ENCODE peak calls at places on chromosomes 2 and 18, in eight cellular contexts. Z, T, L, G, O, J, K and D are unnamed samples.

GRCh38 chr2:236642584-236643291 is 73.1 kb downstream of the ACKR3 start:
- DNase-seq in Z (no peak), T (peak), L (peak), G (peak), O (no peak), J (no peak), K (peak), D (peak)

GRCh38 chr2:239930378-239930777 is 94.8 kb downstream of the NDUFA10 start:
- DNase-seq in Z (no peak), T (peak), L (no peak), G (no peak), O (no peak), J (no peak), K (peak), D (no peak)

GRCh38 chr18:56034954-56035353 is 447.0 kb upstream of the TCF4 start:
- DNase-seq in Z (no peak), T (no peak), L (no peak), G (no peak), O (no peak), J (no peak), K (no peak), D (no peak)

GRCh38 chr2:68716539-68716938 is 18.1 kb upstream of the ARHGAP25 start:
- DNase-seq in Z (no peak), T (no peak), L (no peak), G (no peak), O (no peak), J (no peak), K (no peak), D (no peak)

GRCh38 chr18:51195602-51196115 is 1.8 kb downstream of the MEX3C start:
- DNase-seq in Z (peak), T (peak), L (no peak), G (peak), O (no peak), J (peak), K (no peak), D (peak)

GRCh38 chr2:152336854-152337510 is 2.0 kb downstream of the FMNL2 start:
- DNase-seq in Z (no peak), T (peak), L (no peak), G (peak), O (peak), J (no peak), K (peak), D (peak)

GRCh38 chr18:34809697-34810096 is 99.6 kb downstream of the DTNA start:
- DNase-seq in Z (no peak), T (peak), L (no peak), G (peak), O (peak), J (peak), K (peak), D (peak)

GRCh38 chr18:23143059-23143831 is 8.0 kb downstream of the CABLES1 start:
- DNase-seq in Z (no peak), T (no peak), L (no peak), G (peak), O (peak), J (no peak), K (no peak), D (peak)

GRCh38 chr2:159029936-159030335 is 61.5 kb downstream of the TANC1 start:
- DNase-seq in Z (no peak), T (no peak), L (no peak), G (no peak), O (no peak), J (no peak), K (no peak), D (no peak)

GRCh38 chr2:55948176-55948921 is 24.8 kb upstream of the EFEMP1 start:
- DNase-seq in Z (no peak), T (no peak), L (no peak), G (no peak), O (no peak), J (no peak), K (no peak), D (no peak)
- H3K27ac ChIP-seq in Z (no peak), T (no peak), L (no peak), G (no peak), O (no peak), J (no peak), K (no peak), D (no peak)

DNA sequence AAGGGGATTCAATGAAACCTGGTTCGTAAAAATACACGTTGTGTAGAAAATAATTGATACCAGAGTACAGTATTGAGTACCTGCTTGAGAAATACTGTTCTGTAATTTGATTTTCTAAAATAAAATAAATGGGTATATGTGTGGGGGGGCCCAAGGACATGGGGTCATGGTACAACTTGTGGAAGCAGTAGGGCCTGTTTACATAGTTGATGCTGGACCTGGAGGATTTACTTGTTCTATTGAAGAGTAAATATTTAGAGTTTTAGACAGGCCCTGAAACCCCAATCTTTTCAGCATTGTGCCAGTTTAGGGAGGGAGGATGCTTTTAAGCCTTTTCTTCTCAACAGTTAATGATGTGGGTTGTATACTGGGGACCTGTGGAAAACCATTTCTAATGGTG is 11.7 kb downstream of the CERS6 start:
- DNase-seq in Z (no peak), T (no peak), L (no peak), G (no peak), O (no peak), J (no peak), K (no peak), D (no peak)
- H3K27ac ChIP-seq in Z (no peak), T (no peak), L (no peak), G (no peak), O (no peak), J (no peak), K (no peak), D (no peak)

DNA sequence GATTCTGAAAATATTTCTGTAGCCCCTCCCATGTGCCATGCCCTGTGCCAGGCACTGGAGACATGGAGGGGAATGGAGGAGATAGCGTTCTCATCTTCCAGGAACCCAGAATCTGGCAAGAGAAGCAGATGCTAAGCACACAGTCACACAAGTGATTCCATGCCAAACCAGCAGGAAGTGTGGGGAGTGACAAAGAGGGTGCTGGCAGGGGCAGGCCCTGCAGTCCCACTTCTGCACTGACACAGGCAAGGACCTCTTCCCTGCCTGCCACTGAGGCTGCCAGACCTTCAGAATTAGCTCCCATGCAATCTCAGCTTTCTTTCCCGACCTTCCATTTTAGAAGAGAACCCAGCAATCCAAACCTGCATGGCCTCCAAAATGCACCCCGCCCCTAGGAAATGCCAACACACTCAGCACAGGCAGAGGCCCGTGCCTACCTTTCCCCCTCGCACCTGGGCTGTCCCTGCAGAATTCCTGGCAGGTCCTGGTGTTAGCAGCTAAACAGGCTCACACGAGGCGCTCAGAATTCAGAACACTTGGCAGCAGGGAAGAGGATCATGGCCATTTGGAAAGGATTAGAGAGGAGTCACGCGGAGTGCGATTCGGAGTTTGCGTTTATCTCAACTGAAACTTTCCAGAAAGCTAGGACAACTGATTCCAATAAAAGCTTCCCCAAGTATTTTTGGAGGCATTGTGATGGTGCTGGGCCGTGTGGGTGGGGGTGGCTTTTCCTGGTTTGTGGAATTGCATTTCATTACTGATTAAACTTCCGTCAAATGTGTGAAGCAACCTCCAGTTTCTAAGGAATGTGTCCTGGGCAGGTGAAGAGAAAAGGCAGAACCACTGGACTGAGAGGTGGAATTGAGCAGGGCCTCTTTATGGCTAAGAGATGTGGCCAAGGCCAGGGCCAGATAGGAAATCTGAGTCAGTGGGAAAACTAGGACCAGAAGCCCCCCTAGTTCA is 155.4 kb downstream of the MSH2 start:
- DNase-seq in Z (no peak), T (no peak), L (no peak), G (peak), O (no peak), J (no peak), K (no peak), D (no peak)
- H3K27ac ChIP-seq in Z (no peak), T (no peak), L (no peak), G (peak), O (no peak), J (no peak), K (no peak), D (no peak)

GRCh38 chr2:27914046-27914792 is 23.7 kb downstream of the BABAM2 start:
- DNase-seq in Z (no peak), T (no peak), L (no peak), G (no peak), O (no peak), J (no peak), K (no peak), D (no peak)

GRCh38 chr2:27915191-27915590 is 24.7 kb downstream of the BABAM2 start:
- DNase-seq in Z (no peak), T (no peak), L (no peak), G (no peak), O (no peak), J (no peak), K (no peak), D (no peak)

GRCh38 chr2:27916293-27917015 is 25.9 kb downstream of the BABAM2 start:
- DNase-seq in Z (no peak), T (no peak), L (no peak), G (peak), O (no peak), J (no peak), K (no peak), D (no peak)

GRCh38 chr2:27915874-27916273 is 25.3 kb downstream of the BABAM2 start:
- DNase-seq in Z (no peak), T (no peak), L (no peak), G (no peak), O (no peak), J (no peak), K (no peak), D (no peak)

DNA sequence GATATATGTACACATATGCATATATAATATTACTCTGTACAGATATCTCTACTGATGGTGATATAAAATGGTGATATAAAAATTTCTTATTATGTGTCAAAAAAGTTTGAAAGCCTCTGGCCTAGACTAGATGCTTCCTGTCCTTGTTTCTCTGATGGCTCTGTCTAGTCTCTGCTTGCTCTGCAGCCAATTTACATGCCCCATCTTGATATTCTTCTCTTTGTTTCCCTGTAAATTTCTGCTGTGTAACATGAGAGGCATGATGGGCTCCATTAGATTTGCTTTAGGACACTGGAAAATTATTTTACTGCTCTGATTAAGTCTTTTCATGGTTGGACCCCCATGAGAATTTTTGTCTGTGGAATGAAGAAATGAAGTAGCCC is 24.3 kb downstream of the BABAM2 start:
- DNase-seq in Z (no peak), T (no peak), L (no peak), G (no peak), O (no peak), J (no peak), K (no peak), D (no peak)
- H3K27ac ChIP-seq in Z (no peak), T (no peak), L (no peak), G (peak), O (no peak), J (no peak), K (peak), D (no peak)

GRCh38 chr2:196241175-196241574 is 69.8 kb upstream of the STK17B start:
- DNase-seq in Z (no peak), T (no peak), L (no peak), G (no peak), O (no peak), J (no peak), K (no peak), D (no peak)
- H3K27ac ChIP-seq in Z (peak), T (no peak), L (no peak), G (no peak), O (peak), J (no peak), K (no peak), D (peak)

GRCh38 chr2:197614532-197614931 is 60.9 kb downstream of the RFTN2 start:
- DNase-seq in Z (no peak), T (no peak), L (no peak), G (no peak), O (no peak), J (no peak), K (no peak), D (no peak)
- H3K27ac ChIP-seq in Z (no peak), T (no peak), L (no peak), G (peak), O (peak), J (no peak), K (no peak), D (no peak)

GRCh38 chr2:160464996-160465395 is 28.6 kb downstream of the RBMS1 start:
- DNase-seq in Z (no peak), T (no peak), L (no peak), G (no peak), O (no peak), J (no peak), K (no peak), D (no peak)
- H3K27ac ChIP-seq in Z (no peak), T (no peak), L (no peak), G (no peak), O (no peak), J (no peak), K (no peak), D (no peak)